ENCODE peak calls at places on chromosome 20, in six cellular contexts. U is GM12878, B is A549, C is HepG2, J is K562, P is endothelial cell of umbilical vein. L is an unnamed sample.
A peak's percentile ranks its signal among the peaks of the same experiment; 100 is the strongest.

GRCh38 chr20:41480054-41480770 is 113.6 kb upstream of the EMILIN3 start:
- DNase-seq in U (no peak), P (peak; percentile 69), C (no peak), J (no peak), B (no peak), L (peak; percentile 42)

GRCh38 chr20:9301129-9302072 is 213.0 kb upstream of the LAMP5 start:
- DNase-seq in B (peak; percentile 16), U (no peak), C (peak; percentile 99), J (no peak), P (peak; percentile 70), L (no peak)

GRCh38 chr20:53070714-53071392 is 98.7 kb downstream of the TSHZ2 start:
- DNase-seq in J (no peak), C (peak; percentile 28), B (no peak), P (peak; percentile 19), U (no peak), L (no peak)

GRCh38 chr20:24691901-24692351 is 222.5 kb downstream of the SYNDIG1 start:
- DNase-seq in P (no peak), U (no peak), J (no peak), B (no peak), C (no peak), L (no peak)

GRCh38 chr20:52379723-52380336 is 188.3 kb upstream of the ZFP64 start:
- DNase-seq in P (peak; percentile 52), B (peak; percentile 33), J (peak; percentile 44), C (peak; percentile 15), U (no peak), L (peak; percentile 20)

GRCh38 chr20:11387189-11387754 is 530.4 kb upstream of the BTBD3 start:
- DNase-seq in P (no peak), B (peak; percentile 43), U (no peak), J (no peak), C (no peak), L (no peak)

GRCh38 chr20:58271596-58272460 is 37.7 kb upstream of the RAB22A start:
- DNase-seq in C (no peak), P (no peak), U (no peak), B (no peak), J (no peak), L (no peak)

GRCh38 chr20:59043698-59044097 is 1.1 kb upstream of the PRELID3B start:
- DNase-seq in U (no peak), J (no peak), B (no peak), P (no peak), C (no peak), L (peak; percentile 25)

GRCh38 chr20:51687071-51687470 is 81.1 kb downstream of the ATP9A start:
- DNase-seq in C (no peak), J (no peak), B (peak; percentile 89), P (no peak), U (no peak), L (peak; percentile 35)

GRCh38 chr20:10519361-10520048 is 84.4 kb downstream of the SLX4IP start:
- DNase-seq in U (peak; percentile 28), J (no peak), B (no peak), C (no peak), P (no peak), L (no peak)

GRCh38 chr20:3471397-3472021 is 691 bp downstream of the ATRN start:
- DNase-seq in C (no peak), J (no peak), U (no peak), P (no peak), B (no peak), L (peak; percentile 19)

DNA sequence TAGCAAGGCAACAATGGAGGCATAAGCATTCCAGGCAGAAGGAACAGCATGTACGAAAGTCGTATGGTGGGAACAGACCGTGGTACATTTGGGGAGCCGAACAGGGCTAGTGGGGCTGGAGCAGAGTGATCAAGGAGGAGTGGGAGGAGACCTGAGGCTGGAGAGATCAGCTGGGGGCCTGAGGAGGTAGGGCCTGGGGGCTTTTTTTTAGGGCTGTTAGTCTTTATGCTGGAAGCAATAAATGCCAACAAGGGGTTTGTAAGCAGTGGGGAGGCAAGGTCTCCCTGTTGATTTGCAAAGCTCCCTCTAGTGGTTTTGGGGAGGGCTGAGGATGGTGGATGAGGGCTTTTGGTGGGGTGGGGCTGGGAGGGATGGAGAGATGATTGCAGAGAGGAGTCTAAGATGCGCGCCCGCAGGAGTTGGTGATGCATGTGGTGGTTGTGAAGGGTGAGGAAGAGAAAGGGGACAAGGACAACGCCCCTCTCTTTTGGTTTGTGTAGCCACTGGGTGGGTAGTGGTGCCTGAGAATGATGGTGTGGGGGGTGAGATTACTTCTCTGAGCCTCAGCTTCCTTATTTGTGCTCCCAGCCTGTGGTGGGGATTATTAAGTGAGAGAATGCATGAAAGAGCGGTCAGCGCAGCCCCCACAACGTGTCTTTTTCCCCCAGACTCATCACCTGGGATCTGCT is 74.1 kb upstream of the TOX2 start:
- DNase-seq in U (no peak), J (peak; percentile 20), C (peak; percentile 39), B (peak; percentile 80), P (no peak), L (peak; percentile 72)
- TF ChIP-seq MYC in U (no peak), J (no peak), C (no peak), B (no peak), P (no peak), L (no peak)

GRCh38 chr20:61289166-61289565 is 37.1 kb downstream of the CDH4 start:
- DNase-seq in U (no peak), P (no peak), B (no peak), J (no peak), C (no peak), L (no peak)
- TF ChIP-seq MAX in U (no peak), P (no peak), B (no peak), J (no peak), C (no peak), L (no peak)

GRCh38 chr20:2312876-2313275 is 17.1 kb downstream of the TGM3 start:
- DNase-seq in B (no peak), P (no peak), U (no peak), C (no peak), J (no peak), L (no peak)
- TF ChIP-seq POLR2A in B (no peak), P (no peak), U (no peak), C (no peak), J (no peak), L (no peak)

GRCh38 chr20:5039255-5039657 is 37.9 kb upstream of the SLC23A2 start:
- DNase-seq in C (no peak), U (peak; percentile 12), B (no peak), J (no peak), P (no peak), L (peak; percentile 28)

GRCh38 chr20:5039889-5040288 is 38.6 kb upstream of the SLC23A2 start:
- DNase-seq in C (no peak), B (no peak), J (no peak), P (no peak), U (no peak), L (no peak)

GRCh38 chr20:5040345-5040744 is 39.0 kb upstream of the SLC23A2 start:
- DNase-seq in P (no peak), B (no peak), C (no peak), U (no peak), J (no peak), L (no peak)

GRCh38 chr20:5044075-5044620 is 42.8 kb upstream of the SLC23A2 start:
- DNase-seq in J (no peak), U (no peak), P (no peak), B (no peak), C (no peak), L (no peak)

DNA sequence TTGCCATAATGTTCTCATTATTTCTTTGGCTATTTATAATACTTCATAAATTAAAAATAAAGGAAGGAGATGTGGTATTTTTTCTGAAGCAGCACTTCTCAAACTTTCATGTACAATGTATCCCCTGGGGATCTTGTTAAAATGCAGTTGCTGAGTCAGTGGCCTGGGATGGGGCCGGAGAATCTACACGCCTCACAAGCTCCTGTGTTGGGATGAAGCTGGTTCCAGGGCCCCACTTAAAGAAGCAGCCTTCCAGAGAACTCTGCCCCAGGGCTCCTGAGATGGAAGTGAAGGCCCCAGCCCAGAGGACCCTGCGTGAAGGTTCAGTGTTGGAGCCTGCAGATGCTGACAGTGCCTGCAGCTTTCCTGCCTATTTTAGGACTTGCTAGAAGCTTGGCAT is 40.1 kb upstream of the SLC23A2 start:
- DNase-seq in P (no peak), B (no peak), J (no peak), U (no peak), C (no peak), L (peak; percentile 87)
- TF ChIP-seq MYC in P (no peak), B (no peak), J (no peak), U (no peak), C (no peak), L (no peak)

GRCh38 chr20:45100563-45101245 is at the start of gene KCNS1:
- DNase-seq in U (no peak), C (peak; percentile 25), B (no peak), J (peak; percentile 39), P (peak; percentile 25), L (peak; percentile 76)
- TF ChIP-seq MAX in U (no peak), C (no peak), B (no peak), J (no peak), P (no peak), L (no peak)

GRCh38 chr20:63182946-63183415 is 33.0 kb downstream of the YTHDF1 start:
- DNase-seq in B (no peak), J (no peak), U (no peak), P (no peak), C (no peak), L (no peak)
- TF ChIP-seq POLR2A in B (no peak), J (no peak), U (no peak), P (no peak), C (no peak), L (no peak)

GRCh38 chr20:13875265-13875811 is 90.5 kb downstream of the NDUFAF5 start:
- DNase-seq in C (no peak), J (no peak), P (no peak), U (no peak), B (no peak), L (no peak)

GRCh38 chr20:13873814-13874213 is 89.0 kb downstream of the NDUFAF5 start:
- DNase-seq in P (no peak), J (no peak), B (no peak), C (no peak), U (no peak), L (no peak)

GRCh38 chr20:13877789-13878188 is 93.0 kb downstream of the NDUFAF5 start:
- DNase-seq in P (no peak), B (no peak), J (no peak), U (no peak), C (no peak), L (no peak)

GRCh38 chr20:13874269-13875158 is 89.7 kb downstream of the NDUFAF5 start:
- DNase-seq in U (no peak), J (no peak), P (no peak), C (no peak), B (no peak), L (no peak)

GRCh38 chr20:13878600-13878999 is 93.8 kb downstream of the NDUFAF5 start:
- DNase-seq in B (no peak), C (no peak), U (no peak), J (no peak), P (no peak), L (no peak)
- TF ChIP-seq MYC in B (no peak), C (no peak), U (no peak), J (no peak), P (no peak), L (no peak)

L was measured in NB4.